ENCODE peak calls at places on chromosomes 2 and 18, in ten cellular contexts. One of them, this sample, is unnamed.

GRCh38 chr2:129801575-129801974 is 177.9 kb upstream of the RAB6C start:
- DNase-seq in activated T-cell treated with anti-CD3 and anti-CD28 coated beads for 48 hours: no peak
- DNase-seq in stromal cell of bone marrow: peak
- DNase-seq in endothelial cell: no peak
- DNase-seq in SHP77: peak
- DNase-seq in ascending aorta: no peak
- DNase-seq in activated naive CD4-positive, alpha-beta T cell: no peak
- DNase-seq in lung microvascular endothelial cell: no peak
- DNase-seq in stimulated activated naive CD8-positive, alpha-beta T cell treated with anti-CD3 and anti-CD28 coated beads, Interleukin-15, amount 100 ng/mL, for 72 hours: no peak
- DNase-seq in EL: no peak
- DNase-seq in this sample: no peak

GRCh38 chr2:158391876-158392275 is 64.7 kb downstream of the CCDC148 start:
- DNase-seq in SHP77: no peak
- DNase-seq in stromal cell of bone marrow: no peak
- DNase-seq in endothelial cell: no peak
- DNase-seq in activated T-cell treated with anti-CD3 and anti-CD28 coated beads for 48 hours: no peak
- DNase-seq in ascending aorta: no peak
- DNase-seq in activated naive CD4-positive, alpha-beta T cell: no peak
- DNase-seq in lung microvascular endothelial cell: peak
- DNase-seq in stimulated activated naive CD8-positive, alpha-beta T cell treated with anti-CD3 and anti-CD28 coated beads, Interleukin-15, amount 100 ng/mL, for 72 hours: peak
- DNase-seq in EL: peak
- DNase-seq in this sample: no peak

GRCh38 chr2:240351826-240352426 is 83.5 kb upstream of the GPC1 start:
- DNase-seq in ascending aorta: no peak
- DNase-seq in EL: no peak
- DNase-seq in SHP77: peak
- DNase-seq in activated T-cell treated with anti-CD3 and anti-CD28 coated beads for 48 hours: no peak
- DNase-seq in activated naive CD4-positive, alpha-beta T cell: no peak
- DNase-seq in stromal cell of bone marrow: no peak
- DNase-seq in lung microvascular endothelial cell: no peak
- DNase-seq in stimulated activated naive CD8-positive, alpha-beta T cell treated with anti-CD3 and anti-CD28 coated beads, Interleukin-15, amount 100 ng/mL, for 72 hours: no peak
- DNase-seq in endothelial cell: no peak
- DNase-seq in this sample: no peak

GRCh38 chr2:111042772-111043771 is 77.6 kb upstream of the BCL2L11 start:
- DNase-seq in SHP77: no peak
- DNase-seq in stimulated activated naive CD8-positive, alpha-beta T cell treated with anti-CD3 and anti-CD28 coated beads, Interleukin-15, amount 100 ng/mL, for 72 hours: peak
- DNase-seq in EL: no peak
- DNase-seq in ascending aorta: no peak
- DNase-seq in lung microvascular endothelial cell: no peak
- DNase-seq in activated naive CD4-positive, alpha-beta T cell: no peak
- DNase-seq in endothelial cell: no peak
- DNase-seq in stromal cell of bone marrow: no peak
- DNase-seq in activated T-cell treated with anti-CD3 and anti-CD28 coated beads for 48 hours: peak
- DNase-seq in this sample: no peak

GRCh38 chr2:216081487-216082387 is at the start of the genes PECR and TMEM169:
- DNase-seq in activated naive CD4-positive, alpha-beta T cell: peak
- DNase-seq in stimulated activated naive CD8-positive, alpha-beta T cell treated with anti-CD3 and anti-CD28 coated beads, Interleukin-15, amount 100 ng/mL, for 72 hours: peak
- DNase-seq in SHP77: peak
- DNase-seq in EL: peak
- DNase-seq in lung microvascular endothelial cell: peak
- DNase-seq in activated T-cell treated with anti-CD3 and anti-CD28 coated beads for 48 hours: peak
- DNase-seq in stromal cell of bone marrow: peak
- DNase-seq in endothelial cell: peak
- DNase-seq in ascending aorta: peak
- DNase-seq in this sample: peak

GRCh38 chr2:240566203-240567136 is 1.8 kb upstream of the RNPEPL1 start:
- DNase-seq in stromal cell of bone marrow: no peak
- DNase-seq in activated naive CD4-positive, alpha-beta T cell: peak
- DNase-seq in SHP77: peak
- DNase-seq in ascending aorta: peak
- DNase-seq in endothelial cell: peak
- DNase-seq in activated T-cell treated with anti-CD3 and anti-CD28 coated beads for 48 hours: peak
- DNase-seq in EL: peak
- DNase-seq in stimulated activated naive CD8-positive, alpha-beta T cell treated with anti-CD3 and anti-CD28 coated beads, Interleukin-15, amount 100 ng/mL, for 72 hours: peak
- DNase-seq in lung microvascular endothelial cell: peak
- DNase-seq in this sample: peak

GRCh38 chr18:79814373-79814772 is 16.6 kb downstream of the KCNG2 start:
- DNase-seq in stimulated activated naive CD8-positive, alpha-beta T cell treated with anti-CD3 and anti-CD28 coated beads, Interleukin-15, amount 100 ng/mL, for 72 hours: no peak
- DNase-seq in activated naive CD4-positive, alpha-beta T cell: no peak
- DNase-seq in SHP77: no peak
- DNase-seq in lung microvascular endothelial cell: no peak
- DNase-seq in stromal cell of bone marrow: no peak
- DNase-seq in EL: no peak
- DNase-seq in activated T-cell treated with anti-CD3 and anti-CD28 coated beads for 48 hours: no peak
- DNase-seq in endothelial cell: no peak
- DNase-seq in ascending aorta: no peak
- DNase-seq in this sample: no peak

GRCh38 chr18:28177828-28178635 is 1.1 kb upstream of the CDH2 start:
- DNase-seq in activated naive CD4-positive, alpha-beta T cell: no peak
- DNase-seq in EL: peak
- DNase-seq in stimulated activated naive CD8-positive, alpha-beta T cell treated with anti-CD3 and anti-CD28 coated beads, Interleukin-15, amount 100 ng/mL, for 72 hours: no peak
- DNase-seq in activated T-cell treated with anti-CD3 and anti-CD28 coated beads for 48 hours: no peak
- DNase-seq in lung microvascular endothelial cell: peak
- DNase-seq in ascending aorta: no peak
- DNase-seq in endothelial cell: peak
- DNase-seq in SHP77: peak
- DNase-seq in stromal cell of bone marrow: no peak
- DNase-seq in this sample: no peak

GRCh38 chr2:6310186-6310909 is 555.4 kb downstream of the CMPK2 start:
- DNase-seq in activated T-cell treated with anti-CD3 and anti-CD28 coated beads for 48 hours: no peak
- DNase-seq in EL: no peak
- DNase-seq in SHP77: peak
- DNase-seq in lung microvascular endothelial cell: no peak
- DNase-seq in endothelial cell: no peak
- DNase-seq in ascending aorta: no peak
- DNase-seq in activated naive CD4-positive, alpha-beta T cell: no peak
- DNase-seq in stimulated activated naive CD8-positive, alpha-beta T cell treated with anti-CD3 and anti-CD28 coated beads, Interleukin-15, amount 100 ng/mL, for 72 hours: no peak
- DNase-seq in stromal cell of bone marrow: no peak
- DNase-seq in this sample: no peak

GRCh38 chr18:75157851-75158250 is 51.1 kb downstream of the PTGR3 start:
- DNase-seq in stromal cell of bone marrow: no peak
- DNase-seq in SHP77: no peak
- DNase-seq in lung microvascular endothelial cell: no peak
- DNase-seq in ascending aorta: no peak
- DNase-seq in activated T-cell treated with anti-CD3 and anti-CD28 coated beads for 48 hours: no peak
- DNase-seq in stimulated activated naive CD8-positive, alpha-beta T cell treated with anti-CD3 and anti-CD28 coated beads, Interleukin-15, amount 100 ng/mL, for 72 hours: no peak
- DNase-seq in activated naive CD4-positive, alpha-beta T cell: no peak
- DNase-seq in endothelial cell: no peak
- DNase-seq in EL: no peak
- DNase-seq in this sample: no peak

GRCh38 chr2:9985531-9985930 is 34.0 kb downstream of the GRHL1 start:
- DNase-seq in stimulated activated naive CD8-positive, alpha-beta T cell treated with anti-CD3 and anti-CD28 coated beads, Interleukin-15, amount 100 ng/mL, for 72 hours: no peak
- DNase-seq in activated naive CD4-positive, alpha-beta T cell: no peak
- DNase-seq in activated T-cell treated with anti-CD3 and anti-CD28 coated beads for 48 hours: no peak
- DNase-seq in ascending aorta: no peak
- DNase-seq in lung microvascular endothelial cell: no peak
- DNase-seq in stromal cell of bone marrow: no peak
- DNase-seq in endothelial cell: no peak
- DNase-seq in SHP77: no peak
- DNase-seq in EL: no peak
- DNase-seq in this sample: no peak

GRCh38 chr2:149180226-149180875 is 141.9 kb downstream of the LYPD6B start:
- DNase-seq in stimulated activated naive CD8-positive, alpha-beta T cell treated with anti-CD3 and anti-CD28 coated beads, Interleukin-15, amount 100 ng/mL, for 72 hours: no peak
- DNase-seq in ascending aorta: no peak
- DNase-seq in activated naive CD4-positive, alpha-beta T cell: no peak
- DNase-seq in activated T-cell treated with anti-CD3 and anti-CD28 coated beads for 48 hours: no peak
- DNase-seq in SHP77: no peak
- DNase-seq in lung microvascular endothelial cell: no peak
- DNase-seq in EL: peak
- DNase-seq in stromal cell of bone marrow: no peak
- DNase-seq in endothelial cell: no peak
- DNase-seq in this sample: no peak

GRCh38 chr18:75265255-75265654 is 54.7 kb downstream of the TSHZ1 start:
- DNase-seq in activated T-cell treated with anti-CD3 and anti-CD28 coated beads for 48 hours: no peak
- DNase-seq in lung microvascular endothelial cell: no peak
- DNase-seq in endothelial cell: no peak
- DNase-seq in activated naive CD4-positive, alpha-beta T cell: no peak
- DNase-seq in EL: no peak
- DNase-seq in stimulated activated naive CD8-positive, alpha-beta T cell treated with anti-CD3 and anti-CD28 coated beads, Interleukin-15, amount 100 ng/mL, for 72 hours: no peak
- DNase-seq in ascending aorta: no peak
- DNase-seq in SHP77: no peak
- DNase-seq in stromal cell of bone marrow: no peak
- DNase-seq in this sample: no peak

GRCh38 chr2:84919885-84920580 is 14.6 kb downstream of the TMSB10 start:
- DNase-seq in activated naive CD4-positive, alpha-beta T cell: no peak
- DNase-seq in EL: peak
- DNase-seq in ascending aorta: no peak
- DNase-seq in endothelial cell: no peak
- DNase-seq in stimulated activated naive CD8-positive, alpha-beta T cell treated with anti-CD3 and anti-CD28 coated beads, Interleukin-15, amount 100 ng/mL, for 72 hours: peak
- DNase-seq in activated T-cell treated with anti-CD3 and anti-CD28 coated beads for 48 hours: no peak
- DNase-seq in lung microvascular endothelial cell: peak
- DNase-seq in stromal cell of bone marrow: peak
- DNase-seq in SHP77: peak
- DNase-seq in this sample: peak

GRCh38 chr2:25655316-25655715 is 18.1 kb downstream of the DTNB start:
- DNase-seq in SHP77: no peak
- DNase-seq in endothelial cell: no peak
- DNase-seq in lung microvascular endothelial cell: no peak
- DNase-seq in activated naive CD4-positive, alpha-beta T cell: no peak
- DNase-seq in EL: no peak
- DNase-seq in ascending aorta: no peak
- DNase-seq in activated T-cell treated with anti-CD3 and anti-CD28 coated beads for 48 hours: no peak
- DNase-seq in stimulated activated naive CD8-positive, alpha-beta T cell treated with anti-CD3 and anti-CD28 coated beads, Interleukin-15, amount 100 ng/mL, for 72 hours: no peak
- DNase-seq in stromal cell of bone marrow: no peak
- DNase-seq in this sample: no peak

GRCh38 chr2:235710933-235711332 is 217.1 kb downstream of the AGAP1 start:
- DNase-seq in endothelial cell: no peak
- DNase-seq in stimulated activated naive CD8-positive, alpha-beta T cell treated with anti-CD3 and anti-CD28 coated beads, Interleukin-15, amount 100 ng/mL, for 72 hours: no peak
- DNase-seq in ascending aorta: no peak
- DNase-seq in stromal cell of bone marrow: no peak
- DNase-seq in lung microvascular endothelial cell: no peak
- DNase-seq in activated T-cell treated with anti-CD3 and anti-CD28 coated beads for 48 hours: no peak
- DNase-seq in activated naive CD4-positive, alpha-beta T cell: no peak
- DNase-seq in SHP77: no peak
- DNase-seq in EL: no peak
- DNase-seq in this sample: no peak

GRCh38 chr2:64311948-64312621 is 141.9 kb upstream of the LGALSL start:
- DNase-seq in lung microvascular endothelial cell: peak
- DNase-seq in activated T-cell treated with anti-CD3 and anti-CD28 coated beads for 48 hours: no peak
- DNase-seq in EL: peak
- DNase-seq in SHP77: peak
- DNase-seq in stimulated activated naive CD8-positive, alpha-beta T cell treated with anti-CD3 and anti-CD28 coated beads, Interleukin-15, amount 100 ng/mL, for 72 hours: no peak
- DNase-seq in ascending aorta: no peak
- DNase-seq in endothelial cell: peak
- DNase-seq in stromal cell of bone marrow: peak
- DNase-seq in activated naive CD4-positive, alpha-beta T cell: no peak
- DNase-seq in this sample: peak

GRCh38 chr18:36809590-36810381 is 19.0 kb downstream of the TPGS2 start:
- DNase-seq in stimulated activated naive CD8-positive, alpha-beta T cell treated with anti-CD3 and anti-CD28 coated beads, Interleukin-15, amount 100 ng/mL, for 72 hours: peak
- DNase-seq in SHP77: peak
- DNase-seq in ascending aorta: no peak
- DNase-seq in EL: peak
- DNase-seq in endothelial cell: peak
- DNase-seq in activated T-cell treated with anti-CD3 and anti-CD28 coated beads for 48 hours: no peak
- DNase-seq in activated naive CD4-positive, alpha-beta T cell: no peak
- DNase-seq in stromal cell of bone marrow: peak
- DNase-seq in lung microvascular endothelial cell: peak
- DNase-seq in this sample: peak

GRCh38 chr2:160399880-160400279 is 93.7 kb downstream of the RBMS1 start:
- DNase-seq in activated naive CD4-positive, alpha-beta T cell: no peak
- DNase-seq in stimulated activated naive CD8-positive, alpha-beta T cell treated with anti-CD3 and anti-CD28 coated beads, Interleukin-15, amount 100 ng/mL, for 72 hours: no peak
- DNase-seq in activated T-cell treated with anti-CD3 and anti-CD28 coated beads for 48 hours: no peak
- DNase-seq in SHP77: no peak
- DNase-seq in stromal cell of bone marrow: no peak
- DNase-seq in endothelial cell: no peak
- DNase-seq in EL: no peak
- DNase-seq in lung microvascular endothelial cell: no peak
- DNase-seq in ascending aorta: no peak
- DNase-seq in this sample: no peak

GRCh38 chr2:176405477-176405876 is 136.2 kb downstream of the MTX2 start:
- DNase-seq in activated T-cell treated with anti-CD3 and anti-CD28 coated beads for 48 hours: no peak
- DNase-seq in endothelial cell: no peak
- DNase-seq in stimulated activated naive CD8-positive, alpha-beta T cell treated with anti-CD3 and anti-CD28 coated beads, Interleukin-15, amount 100 ng/mL, for 72 hours: no peak
- DNase-seq in ascending aorta: no peak
- DNase-seq in stromal cell of bone marrow: no peak
- DNase-seq in activated naive CD4-positive, alpha-beta T cell: no peak
- DNase-seq in lung microvascular endothelial cell: no peak
- DNase-seq in SHP77: no peak
- DNase-seq in EL: no peak
- DNase-seq in this sample: no peak

GRCh38 chr2:225457462-225457861 is 58.0 kb downstream of the NYAP2 start:
- DNase-seq in lung microvascular endothelial cell: no peak
- DNase-seq in EL: no peak
- DNase-seq in stimulated activated naive CD8-positive, alpha-beta T cell treated with anti-CD3 and anti-CD28 coated beads, Interleukin-15, amount 100 ng/mL, for 72 hours: no peak
- DNase-seq in SHP77: no peak
- DNase-seq in ascending aorta: no peak
- DNase-seq in activated naive CD4-positive, alpha-beta T cell: no peak
- DNase-seq in endothelial cell: no peak
- DNase-seq in stromal cell of bone marrow: no peak
- DNase-seq in activated T-cell treated with anti-CD3 and anti-CD28 coated beads for 48 hours: no peak
- DNase-seq in this sample: no peak

GRCh38 chr2:65532318-65532717 is 99.9 kb upstream of the SPRED2 start:
- DNase-seq in ascending aorta: no peak
- DNase-seq in activated T-cell treated with anti-CD3 and anti-CD28 coated beads for 48 hours: no peak
- DNase-seq in activated naive CD4-positive, alpha-beta T cell: no peak
- DNase-seq in SHP77: no peak
- DNase-seq in stimulated activated naive CD8-positive, alpha-beta T cell treated with anti-CD3 and anti-CD28 coated beads, Interleukin-15, amount 100 ng/mL, for 72 hours: no peak
- DNase-seq in endothelial cell: no peak
- DNase-seq in stromal cell of bone marrow: no peak
- DNase-seq in lung microvascular endothelial cell: no peak
- DNase-seq in EL: no peak
- DNase-seq in this sample: no peak

GRCh38 chr2:214578395-214578794 is 167.5 kb downstream of the VWC2L start:
- DNase-seq in stromal cell of bone marrow: no peak
- DNase-seq in EL: no peak
- DNase-seq in activated naive CD4-positive, alpha-beta T cell: no peak
- DNase-seq in stimulated activated naive CD8-positive, alpha-beta T cell treated with anti-CD3 and anti-CD28 coated beads, Interleukin-15, amount 100 ng/mL, for 72 hours: no peak
- DNase-seq in endothelial cell: no peak
- DNase-seq in ascending aorta: no peak
- DNase-seq in lung microvascular endothelial cell: no peak
- DNase-seq in SHP77: no peak
- DNase-seq in activated T-cell treated with anti-CD3 and anti-CD28 coated beads for 48 hours: no peak
- DNase-seq in this sample: no peak

GRCh38 chr18:25743661-25744151 is 346.7 kb downstream of the SS18 start:
- DNase-seq in ascending aorta: no peak
- DNase-seq in SHP77: no peak
- DNase-seq in lung microvascular endothelial cell: no peak
- DNase-seq in EL: no peak
- DNase-seq in activated T-cell treated with anti-CD3 and anti-CD28 coated beads for 48 hours: no peak
- DNase-seq in activated naive CD4-positive, alpha-beta T cell: no peak
- DNase-seq in stromal cell of bone marrow: no peak
- DNase-seq in stimulated activated naive CD8-positive, alpha-beta T cell treated with anti-CD3 and anti-CD28 coated beads, Interleukin-15, amount 100 ng/mL, for 72 hours: no peak
- DNase-seq in endothelial cell: no peak
- DNase-seq in this sample: no peak

GRCh38 chr2:223884399-223884798 is 47.0 kb upstream of the AP1S3 start:
- DNase-seq in SHP77: no peak
- DNase-seq in stimulated activated naive CD8-positive, alpha-beta T cell treated with anti-CD3 and anti-CD28 coated beads, Interleukin-15, amount 100 ng/mL, for 72 hours: no peak
- DNase-seq in activated T-cell treated with anti-CD3 and anti-CD28 coated beads for 48 hours: no peak
- DNase-seq in lung microvascular endothelial cell: no peak
- DNase-seq in activated naive CD4-positive, alpha-beta T cell: no peak
- DNase-seq in stromal cell of bone marrow: no peak
- DNase-seq in EL: peak
- DNase-seq in endothelial cell: no peak
- DNase-seq in ascending aorta: no peak
- DNase-seq in this sample: no peak

GRCh38 chr2:188890755-188891154 is 83.4 kb upstream of the COL3A1 start:
- DNase-seq in endothelial cell: no peak
- DNase-seq in stromal cell of bone marrow: no peak
- DNase-seq in EL: no peak
- DNase-seq in lung microvascular endothelial cell: no peak
- DNase-seq in SHP77: no peak
- DNase-seq in activated naive CD4-positive, alpha-beta T cell: no peak
- DNase-seq in stimulated activated naive CD8-positive, alpha-beta T cell treated with anti-CD3 and anti-CD28 coated beads, Interleukin-15, amount 100 ng/mL, for 72 hours: no peak
- DNase-seq in ascending aorta: no peak
- DNase-seq in activated T-cell treated with anti-CD3 and anti-CD28 coated beads for 48 hours: no peak
- DNase-seq in this sample: no peak

GRCh38 chr2:162085090-162085891 is 11.3 kb upstream of the DPP4 start:
- DNase-seq in activated naive CD4-positive, alpha-beta T cell: no peak
- DNase-seq in SHP77: no peak
- DNase-seq in endothelial cell: no peak
- DNase-seq in EL: peak
- DNase-seq in stimulated activated naive CD8-positive, alpha-beta T cell treated with anti-CD3 and anti-CD28 coated beads, Interleukin-15, amount 100 ng/mL, for 72 hours: no peak
- DNase-seq in ascending aorta: no peak
- DNase-seq in activated T-cell treated with anti-CD3 and anti-CD28 coated beads for 48 hours: no peak
- DNase-seq in stromal cell of bone marrow: peak
- DNase-seq in lung microvascular endothelial cell: peak
- DNase-seq in this sample: no peak

GRCh38 chr2:26401739-26402541 is at the start of gene DRC1:
- DNase-seq in activated T-cell treated with anti-CD3 and anti-CD28 coated beads for 48 hours: peak
- DNase-seq in activated naive CD4-positive, alpha-beta T cell: no peak
- DNase-seq in stimulated activated naive CD8-positive, alpha-beta T cell treated with anti-CD3 and anti-CD28 coated beads, Interleukin-15, amount 100 ng/mL, for 72 hours: peak
- DNase-seq in stromal cell of bone marrow: peak
- DNase-seq in lung microvascular endothelial cell: peak
- DNase-seq in endothelial cell: peak
- DNase-seq in SHP77: peak
- DNase-seq in EL: peak
- DNase-seq in ascending aorta: no peak
- DNase-seq in this sample: peak